ENCODE peak calls at places on chromosome 12, in seven cellular contexts. Q, C, T, O, M, E and W are unnamed samples. For H3K9me3, the result is how much of the 10 kb centered on the place peaks cover.

GRCh38 chr12:12376636-12377448 is 20.0 kb downstream of the BORCS5 start:
- DNase-seq in Q (no peak), C (no peak), T (no peak), O (peak), M (no peak), E (no peak), W (no peak)

GRCh38 chr12:16583991-16584745 is 21.8 kb downstream of the LMO3 start:
- DNase-seq in Q (no peak), C (no peak), T (no peak), O (peak), M (no peak), E (no peak), W (no peak)

GRCh38 chr12:26009593-26009992 is 51.1 kb downstream of the RASSF8 start:
- DNase-seq in Q (no peak), C (no peak), T (no peak), O (no peak), M (no peak), E (no peak), W (no peak)

GRCh38 chr12:123032736-123033391 is 52.4 kb downstream of the ARL6IP4 start:
- DNase-seq in Q (no peak), C (no peak), T (no peak), O (no peak), M (no peak), E (no peak), W (no peak)

GRCh38 chr12:74685385-74685784 is 147.8 kb downstream of the ATXN7L3B start:
- DNase-seq in Q (no peak), C (no peak), T (no peak), O (no peak), M (no peak), E (no peak), W (no peak)

GRCh38 chr12:123139926-123140674 is 10.8 kb downstream of the PITPNM2 start:
- DNase-seq in Q (no peak), C (no peak), T (peak), O (peak), M (peak), E (no peak), W (no peak)

GRCh38 chr12:131141483-131141882 is 187.8 kb downstream of the ADGRD1 start:
- DNase-seq in Q (no peak), C (no peak), T (no peak), O (no peak), M (no peak), E (no peak), W (no peak)

GRCh38 chr12:91347686-91348085 is 165.1 kb upstream of the DCN start:
- DNase-seq in Q (no peak), C (no peak), T (no peak), O (no peak), M (no peak), E (no peak), W (no peak)

GRCh38 chr12:26853303-26854027 is 20.5 kb upstream of the ITPR2 start:
- DNase-seq in Q (no peak), C (peak), T (peak), O (peak), M (peak), E (peak), W (peak)

GRCh38 chr12:3661028-3661427 is 91.9 kb downstream of the CRACR2A start:
- DNase-seq in Q (no peak), C (no peak), T (no peak), O (no peak), M (no peak), E (no peak), W (no peak)

GRCh38 chr12:122872815-122873361 is 23.0 kb downstream of the VPS37B start:
- DNase-seq in Q (no peak), C (no peak), T (no peak), O (no peak), M (peak), E (peak), W (no peak)

GRCh38 chr12:132352896-132353800 is 23.8 kb upstream of the GALNT9 start:
- DNase-seq in Q (no peak), C (no peak), T (no peak), O (no peak), M (no peak), E (no peak), W (no peak)

GRCh38 chr12:88958153-88958552 is 377.9 kb upstream of the KITLG start:
- DNase-seq in Q (no peak), C (no peak), T (no peak), O (no peak), M (no peak), E (no peak), W (no peak)

GRCh38 chr12:39905152-39905551 is 200.7 kb downstream of the SLC2A13 start:
- DNase-seq in Q (no peak), C (no peak), T (peak), O (peak), M (peak), E (no peak), W (no peak)

GRCh38 chr12:60059180-60059579 is 463.4 kb downstream of the SLC16A7 start:
- DNase-seq in Q (no peak), C (no peak), T (no peak), O (no peak), M (no peak), E (no peak), W (no peak)

GRCh38 chr12:94618995-94619695 is 31.2 kb downstream of the TMCC3 start:
- DNase-seq in Q (no peak), C (no peak), T (no peak), O (peak), M (no peak), E (no peak), W (no peak)

GRCh38 chr12:54721312-54721711 is 73.1 kb upstream of the DCD start:
- DNase-seq in Q (no peak), C (no peak), T (no peak), O (no peak), M (no peak), E (no peak), W (no peak)

GRCh38 chr12:111905502-111905901 is 63.5 kb downstream of the MAPKAPK5 start:
- DNase-seq in Q (no peak), C (no peak), T (no peak), O (no peak), M (no peak), E (no peak), W (no peak)
- H3K9me3 ChIP-seq in Q (under half), C (under half), T (under half), O (under half), M (under half), E (under half), W (under half)

GRCh38 chr12:32052300-32052691 is 54.4 kb upstream of the BICD1 start:
- DNase-seq in Q (no peak), C (no peak), T (no peak), O (no peak), M (no peak), E (no peak), W (no peak)
- H3K9me3 ChIP-seq in Q (under half), C (under half), T (under half), O (under half), M (under half), E (under half), W (under half)

GRCh38 chr12:38116968-38117367 is 199.6 kb upstream of the ALG10B start:
- DNase-seq in Q (no peak), C (no peak), T (no peak), O (no peak), M (no peak), E (no peak), W (no peak)
- H3K9me3 ChIP-seq in Q (under half), C (under half), T (under half), O (under half), M (under half), E (under half), W (under half)

GRCh38 chr12:34406228-34406995 is 384.1 kb downstream of the ALG10 start:
- DNase-seq in Q (no peak), C (no peak), T (peak), O (no peak), M (peak), E (peak), W (no peak)

GRCh38 chr12:34402899-34403705 is 380.8 kb downstream of the ALG10 start:
- DNase-seq in Q (no peak), C (no peak), T (peak), O (no peak), M (peak), E (peak), W (peak)

GRCh38 chr12:34405286-34406227 is 383.3 kb downstream of the ALG10 start:
- DNase-seq in Q (no peak), C (no peak), T (peak), O (no peak), M (peak), E (peak), W (peak)

GRCh38 chr12:34403706-34404376 is 381.5 kb downstream of the ALG10 start:
- DNase-seq in Q (no peak), C (no peak), T (peak), O (no peak), M (peak), E (peak), W (peak)

DNA sequence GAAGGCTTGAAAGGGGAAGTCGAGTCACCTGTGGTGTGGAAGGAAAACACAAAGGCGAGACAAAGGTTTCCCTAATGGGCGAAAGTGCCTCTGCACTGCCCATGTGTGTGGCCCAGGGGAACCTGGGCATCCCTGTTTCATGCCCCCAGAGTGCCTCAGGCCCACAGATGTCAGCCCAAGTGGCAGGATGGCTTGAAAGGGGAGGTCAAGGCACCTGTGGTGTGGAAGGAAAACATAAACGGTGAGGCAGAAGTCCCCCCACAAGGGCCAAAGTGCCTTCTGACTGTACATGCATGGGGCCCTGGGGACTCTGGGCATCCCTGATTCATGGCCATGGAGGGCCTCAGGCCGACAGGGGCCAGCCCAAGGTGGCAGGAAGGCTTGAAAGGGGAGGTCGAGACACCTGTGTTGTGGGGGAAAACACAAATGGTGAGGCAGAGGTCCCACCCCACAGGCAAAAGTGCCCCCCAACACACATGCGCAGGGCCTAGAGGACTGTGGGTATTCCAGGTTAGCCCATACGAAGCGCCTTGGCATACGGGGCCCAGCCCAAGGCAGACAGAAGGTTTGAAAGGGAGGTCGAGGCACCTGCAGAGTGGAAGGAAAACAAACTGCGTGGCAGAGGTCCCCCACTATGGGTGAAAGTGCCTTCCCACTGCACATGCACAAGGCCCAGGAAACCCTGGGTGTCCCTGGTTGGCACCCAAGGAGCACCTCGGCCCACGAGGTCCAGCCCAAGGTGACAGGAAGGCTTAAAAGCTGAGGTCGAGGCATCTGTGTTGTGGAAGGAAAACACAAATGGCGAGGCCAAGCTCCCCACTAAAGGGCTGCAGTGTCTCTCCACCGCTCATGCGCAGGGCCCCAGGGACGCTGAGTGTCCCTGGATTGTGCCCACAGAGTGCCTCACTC is 382.3 kb downstream of the ALG10 start:
- DNase-seq in Q (no peak), C (no peak), T (peak), O (no peak), M (peak), E (peak), W (peak)
- H3K9me3 ChIP-seq in Q (half or more), C (under half), T (under half), O (under half), M (half or more), E (under half), W (under half)